ENCODE peak calls at places on chromosomes 3 and 15, in eight cellular contexts. Y is GM12891, N is pons, I is SIG-M5, S is HTR-8/SVneo, J is AG08396, F is kidney glomerular epithelial cell, C is T-helper 9 cell. D is an unnamed sample.

GRCh38 chr15:45399381-45400212 is 21.3 kb upstream of the GATM start:
- DNase-seq in Y (no peak), N (peak; percentile 91), I (no peak), S (peak; percentile 22), J (peak; percentile 57), F (peak; percentile 86), C (no peak), D (no peak)

GRCh38 chr3:141246958-141247301 is 15.3 kb downstream of the PXYLP1 start:
- DNase-seq in Y (no peak), N (no peak), I (no peak), S (no peak), J (no peak), F (no peak), C (no peak), D (no peak)

GRCh38 chr3:181629029-181629428 is 82.7 kb upstream of the SOX2 start:
- DNase-seq in Y (no peak), N (peak; percentile 61), I (no peak), S (no peak), J (peak; percentile 4), F (peak; percentile 36), C (no peak), D (no peak)

GRCh38 chr3:128491900-128492352 is 1.1 kb downstream of the GATA2 start:
- DNase-seq in Y (no peak), N (no peak), I (no peak), S (no peak), J (no peak), F (no peak), C (no peak), D (no peak)

GRCh38 chr15:52308446-52309153 is 13.0 kb upstream of the MYO5C start:
- DNase-seq in Y (no peak), N (no peak), I (no peak), S (no peak), J (no peak), F (no peak), C (no peak), D (no peak)

GRCh38 chr3:164476631-164477030 is 601.7 kb downstream of the SI start:
- DNase-seq in Y (no peak), N (no peak), I (no peak), S (no peak), J (no peak), F (no peak), C (no peak), D (no peak)

GRCh38 chr15:65249641-65250040 is 37.0 kb downstream of the PARP16 start:
- DNase-seq in Y (peak; percentile 37), N (no peak), I (no peak), S (no peak), J (no peak), F (no peak), C (no peak), D (no peak)

GRCh38 chr15:96331141-96331941 is 841 bp downstream of the NR2F2 start:
- DNase-seq in Y (no peak), N (no peak), I (no peak), S (no peak), J (peak; percentile 46), F (no peak), C (no peak), D (no peak)

GRCh38 chr15:41917767-41918430 is 24.0 kb upstream of the SPTBN5 start:
- DNase-seq in Y (no peak), N (no peak), I (no peak), S (no peak), J (peak; percentile 55), F (peak; percentile 34), C (no peak), D (no peak)

D was measured in amygdala.